ENCODE peak calls at places on chromosome 17, in nine cellular contexts. I, H, O, V, W, F, A, Y and B are unnamed samples.

GRCh38 chr17:57305329-57305728 is 49.0 kb downstream of the MSI2 start:
- DNase-seq in I (no peak), H (no peak), O (no peak), V (no peak), W (no peak), F (no peak), A (no peak), Y (no peak), B (no peak)

GRCh38 chr17:11639736-11640510 is 41.7 kb downstream of the DNAH9 start:
- DNase-seq in I (no peak), H (no peak), O (no peak), V (no peak), W (no peak), F (no peak), A (no peak), Y (no peak), B (no peak)

GRCh38 chr17:48636177-48637018 is 10.2 kb upstream of the HOXB9 start:
- DNase-seq in I (no peak), H (peak; percentile 89), O (no peak), V (peak; percentile 10), W (peak; percentile 84), F (peak; percentile 16), A (peak; percentile 96), Y (peak; percentile 52), B (peak; percentile 60)

GRCh38 chr17:882827-883585 is 96.6 kb downstream of the NXN start:
- DNase-seq in I (no peak), H (peak; percentile 52), O (no peak), V (peak; percentile 28), W (no peak), F (peak; percentile 81), A (no peak), Y (peak; percentile 69), B (peak; percentile 77)

GRCh38 chr17:73431401-73432205 is 119.8 kb upstream of the CDC42EP4 start:
- DNase-seq in I (no peak), H (no peak), O (no peak), V (no peak), W (peak; percentile 46), F (no peak), A (no peak), Y (no peak), B (no peak)

GRCh38 chr17:64081802-64082799 is 47.8 kb downstream of the ERN1 start:
- DNase-seq in I (no peak), H (peak; percentile 79), O (peak; percentile 24), V (peak; percentile 98), W (peak; percentile 98), F (peak; percentile 86), A (peak; percentile 81), Y (no peak), B (peak; percentile 90)

GRCh38 chr17:18332909-18333489 is 17.9 kb downstream of the SMCR8 start:
- DNase-seq in I (no peak), H (no peak), O (no peak), V (no peak), W (no peak), F (peak; percentile 27), A (peak; percentile 37), Y (no peak), B (no peak)

GRCh38 chr17:43713494-43714162 is 45.0 kb downstream of the SOST start:
- DNase-seq in I (no peak), H (no peak), O (no peak), V (no peak), W (peak; percentile 60), F (peak; percentile 30), A (peak; percentile 17), Y (peak; percentile 51), B (peak; percentile 43)

GRCh38 chr17:21280081-21280518 is 4.4 kb upstream of the MAP2K3 start:
- DNase-seq in I (no peak), H (peak; percentile 95), O (peak; percentile 55), V (peak; percentile 48), W (peak; percentile 91), F (peak; percentile 85), A (peak; percentile 88), Y (peak; percentile 90), B (peak; percentile 84)

GRCh38 chr17:4369557-4370230 is 3.2 kb upstream of the UBE2G1 start:
- DNase-seq in I (no peak), H (peak; percentile 36), O (no peak), V (no peak), W (no peak), F (no peak), A (peak; percentile 19), Y (no peak), B (no peak)

GRCh38 chr17:64655704-64656103 is 6.4 kb downstream of the SMURF2 start:
- DNase-seq in I (no peak), H (no peak), O (no peak), V (no peak), W (no peak), F (no peak), A (no peak), Y (no peak), B (no peak)

GRCh38 chr17:34443832-34444469 is 80.9 kb upstream of the CCL1 start:
- DNase-seq in I (no peak), H (no peak), O (no peak), V (no peak), W (peak; percentile 3), F (no peak), A (peak; percentile 66), Y (peak; percentile 30), B (no peak)
- TF ChIP-seq CTCF in I (no peak), H (no peak), O (no peak), V (no peak), W (peak; percentile 14), F (no peak), A (peak; percentile 81), Y (peak; percentile 39), B (no peak)

GRCh38 chr17:50424246-50425000 is 1.6 kb upstream of the ACSF2 start:
- DNase-seq in I (no peak), H (no peak), O (no peak), V (no peak), W (no peak), F (no peak), A (no peak), Y (no peak), B (no peak)

GRCh38 chr17:50423553-50424159 is 2.4 kb upstream of the ACSF2 start:
- DNase-seq in I (peak; percentile 83), H (no peak), O (peak; percentile 72), V (peak; percentile 89), W (peak; percentile 99), F (peak; percentile 62), A (no peak), Y (no peak), B (peak; percentile 89)

GRCh38 chr17:50421308-50422031 is 4.5 kb upstream of the ACSF2 start:
- DNase-seq in I (no peak), H (no peak), O (no peak), V (no peak), W (no peak), F (peak; percentile 60), A (peak; percentile 49), Y (no peak), B (peak; percentile 52)

GRCh38 chr17:50422738-50423137 is 3.3 kb upstream of the ACSF2 start:
- DNase-seq in I (no peak), H (no peak), O (no peak), V (no peak), W (no peak), F (no peak), A (no peak), Y (no peak), B (no peak)

DNA sequence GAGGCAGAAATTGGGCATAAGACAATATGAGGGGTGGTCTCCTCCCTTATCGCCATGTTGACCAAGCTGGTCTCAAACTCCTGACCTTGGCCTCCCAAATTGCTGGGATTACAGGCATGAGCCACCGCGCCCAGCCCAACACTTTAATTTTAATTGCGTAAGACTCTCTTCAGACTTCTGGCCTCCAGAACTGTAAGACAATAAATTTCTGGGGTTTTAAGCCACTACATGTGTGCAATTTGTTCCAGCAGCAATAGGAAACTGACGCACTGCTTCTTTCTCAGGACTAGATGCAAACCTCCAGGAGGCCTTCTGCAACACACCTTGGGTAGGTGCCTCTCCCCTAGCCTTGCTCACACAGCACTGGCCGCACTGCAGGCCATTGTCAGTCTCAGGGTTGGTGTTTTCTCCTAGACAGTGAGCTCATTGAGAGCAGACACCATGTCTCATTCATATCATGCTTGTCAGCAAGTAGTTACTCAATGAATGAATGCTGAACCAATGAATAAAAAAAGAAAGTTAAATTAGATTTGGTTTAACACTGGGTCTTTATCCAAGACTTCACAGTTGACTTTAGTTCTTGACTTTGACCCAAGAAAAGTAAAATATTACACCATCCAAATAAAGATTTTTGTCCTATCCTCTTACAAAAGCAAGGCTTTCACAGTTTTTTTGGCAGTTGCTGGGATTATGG is 5.5 kb upstream of the ACSF2 start:
- DNase-seq in I (no peak), H (no peak), O (no peak), V (no peak), W (no peak), F (peak; percentile 22), A (no peak), Y (no peak), B (peak; percentile 60)
- H3K4me3 ChIP-seq in I (no peak overlapping the region), H (no peak overlapping the region), O (no peak overlapping the region), V (no peak overlapping the region), W (no peak overlapping the region), F (no peak overlapping the region), A (no peak overlapping the region), Y (no peak overlapping the region), B (no peak overlapping the region)

GRCh38 chr17:38868968-38869646 is 751 bp upstream of the LASP1 start:
- DNase-seq in I (no peak), H (peak; percentile 96), O (peak; percentile 77), V (peak; percentile 76), W (peak; percentile 87), F (peak; percentile 94), A (peak; percentile 88), Y (peak; percentile 85), B (peak; percentile 92)

GRCh38 chr17:38861399-38861843 is 7.9 kb upstream of the RPL23 start:
- DNase-seq in I (no peak), H (no peak), O (no peak), V (peak; percentile 33), W (no peak), F (peak; percentile 31), A (no peak), Y (no peak), B (peak; percentile 74)

GRCh38 chr17:38867179-38867994 is 2.5 kb upstream of the LASP1 start:
- DNase-seq in I (no peak), H (peak; percentile 79), O (no peak), V (peak; percentile 51), W (peak; percentile 64), F (peak; percentile 76), A (peak; percentile 74), Y (no peak), B (peak; percentile 89)

GRCh38 chr17:38868095-38868967 is 1.5 kb upstream of the LASP1 start:
- DNase-seq in I (no peak), H (peak; percentile 77), O (no peak), V (peak; percentile 46), W (no peak), F (peak; percentile 57), A (peak; percentile 71), Y (peak; percentile 67), B (peak; percentile 83)

GRCh38 chr17:38864636-38865398 is 5.0 kb upstream of the LASP1 start:
- DNase-seq in I (no peak), H (no peak), O (no peak), V (peak; percentile 80), W (no peak), F (peak; percentile 78), A (no peak), Y (no peak), B (peak; percentile 76)
- TF ChIP-seq CTCF in I (peak; percentile 42), H (peak; percentile 34), O (peak; percentile 58), V (peak; percentile 63), W (no peak), F (peak; percentile 78), A (no peak), Y (no peak), B (peak; percentile 62)

DNA sequence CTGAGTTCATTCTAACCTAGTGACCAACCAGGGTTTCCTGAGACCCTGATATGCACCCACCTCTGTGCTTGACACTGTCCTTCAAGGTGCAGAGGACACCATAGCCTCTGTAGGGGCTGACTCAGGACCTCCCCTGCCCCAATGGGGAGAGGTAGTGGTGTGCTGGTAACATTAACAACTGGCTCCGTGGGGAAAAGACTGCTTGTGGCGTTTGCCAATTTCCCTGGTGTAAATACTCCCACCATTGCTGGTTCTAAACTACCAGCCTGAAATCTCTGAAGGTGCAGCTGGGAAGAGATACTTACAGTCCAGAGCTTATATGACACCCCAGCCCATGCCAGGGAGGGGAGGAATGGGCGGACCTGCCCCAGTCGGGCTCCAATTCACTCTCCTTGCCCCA is 54.9 kb downstream of the ENGASE start:
- DNase-seq in I (no peak), H (no peak), O (no peak), V (no peak), W (no peak), F (no peak), A (no peak), Y (no peak), B (no peak)
- H3K4me3 ChIP-seq in I (no peak overlapping the region), H (no peak overlapping the region), O (no peak overlapping the region), V (no peak overlapping the region), W (no peak overlapping the region), F (no peak overlapping the region), A (no peak overlapping the region), Y (no peak overlapping the region), B (no peak overlapping the region)